ENCODE peak calls at places on chromosome 1, in eight cellular contexts. E is A549, Y is GM12878, G is SK-N-SH, X is GM23338, I is Panc1, Z is HCT116, U is K562. N is an unnamed sample. For H3K4me1, the result is how much of the 10 kb centered on the place peaks cover.

GRCh38 chr1:85578321-85579295 is 2.0 kb upstream of the CCN1 start:
- DNase-seq in E (no peak), Y (no peak), G (peak), X (peak), I (peak), Z (no peak), U (no peak), N (peak)

GRCh38 chr1:190179817-190180216 is 297.8 kb downstream of the BRINP3 start:
- DNase-seq in E (peak), Y (no peak), G (no peak), X (no peak), I (peak), Z (no peak), U (no peak), N (peak)

GRCh38 chr1:20389551-20389950 is 96.5 kb downstream of the CAMK2N1 start:
- DNase-seq in E (no peak), Y (no peak), G (no peak), X (no peak), I (no peak), Z (no peak), U (no peak), N (no peak)

GRCh38 chr1:41045740-41046139 is 24.2 kb upstream of the SLFNL1 start:
- DNase-seq in E (no peak), Y (no peak), G (no peak), X (no peak), I (no peak), Z (no peak), U (no peak), N (no peak)

GRCh38 chr1:78091215-78091813 is 45.5 kb downstream of the GIPC2 start:
- DNase-seq in E (no peak), Y (no peak), G (no peak), X (peak), I (no peak), Z (no peak), U (peak), N (no peak)

GRCh38 chr1:57137980-57138379 is 172.2 kb upstream of the C8B start:
- DNase-seq in E (no peak), Y (peak), G (no peak), X (no peak), I (no peak), Z (no peak), U (no peak), N (no peak)

GRCh38 chr1:90729484-90730246 is 12.6 kb upstream of the BARHL2 start:
- DNase-seq in E (no peak), Y (no peak), G (peak), X (peak), I (no peak), Z (no peak), U (peak), N (no peak)

GRCh38 chr1:71196685-71197084 is 115.8 kb upstream of the ZRANB2 start:
- DNase-seq in E (peak), Y (no peak), G (peak), X (peak), I (no peak), Z (no peak), U (no peak), N (no peak)

GRCh38 chr1:7400566-7400965 is 370.5 kb upstream of the VAMP3 start:
- DNase-seq in E (no peak), Y (no peak), G (no peak), X (no peak), I (no peak), Z (no peak), U (no peak), N (no peak)

GRCh38 chr1:248406721-248407692 is 4.2 kb downstream of the OR2T1 start:
- DNase-seq in E (no peak), Y (peak), G (no peak), X (no peak), I (no peak), Z (no peak), U (no peak), N (no peak)

GRCh38 chr1:193019442-193020026 is 39.6 kb downstream of the UCHL5 start:
- DNase-seq in E (peak), Y (no peak), G (peak), X (peak), I (peak), Z (peak), U (peak), N (peak)

GRCh38 chr1:205345761-205346160 is 11.0 kb downstream of the KLHDC8A start:
- DNase-seq in E (no peak), Y (no peak), G (no peak), X (no peak), I (no peak), Z (no peak), U (no peak), N (no peak)

GRCh38 chr1:18764362-18764761 is 95.1 kb downstream of the TAS1R2 start:
- DNase-seq in E (no peak), Y (no peak), G (no peak), X (no peak), I (no peak), Z (no peak), U (no peak), N (no peak)

GRCh38 chr1:205535866-205536758 is 31.6 kb downstream of the CDK18 start:
- DNase-seq in E (no peak), Y (no peak), G (peak), X (no peak), I (no peak), Z (no peak), U (no peak), N (no peak)

GRCh38 chr1:165828103-165828558 is 717 bp downstream of the UCK2 start:
- DNase-seq in E (peak), Y (no peak), G (peak), X (peak), I (no peak), Z (no peak), U (peak), N (peak)

GRCh38 chr1:115678141-115678540 is 36.4 kb downstream of the VANGL1 start:
- DNase-seq in E (no peak), Y (no peak), G (no peak), X (no peak), I (no peak), Z (no peak), U (no peak), N (no peak)

GRCh38 chr1:7069888-7070287 is 284.6 kb downstream of the CAMTA1 start:
- DNase-seq in E (no peak), Y (no peak), G (peak), X (peak), I (no peak), Z (no peak), U (no peak), N (no peak)

DNA sequence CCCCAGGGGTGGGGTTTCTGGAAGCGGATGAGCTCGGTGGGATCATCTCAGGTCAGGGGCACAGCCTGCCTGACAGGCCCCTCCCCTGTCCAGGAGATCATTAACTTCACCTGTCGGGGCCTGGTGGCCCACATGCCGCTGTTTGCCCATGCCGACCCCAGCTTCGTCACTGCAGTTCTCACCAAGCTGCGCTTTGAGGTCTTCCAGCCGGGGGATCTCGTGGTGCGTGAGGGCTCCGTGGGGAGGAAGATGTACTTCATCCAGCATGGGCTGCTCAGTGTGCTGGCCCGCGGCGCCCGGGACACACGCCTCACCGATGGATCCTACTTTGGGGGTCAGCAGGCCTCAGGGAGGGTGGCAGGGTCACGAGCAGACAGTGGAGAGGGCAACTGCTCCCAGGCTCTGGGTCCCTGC is 8.4 kb downstream of the HCN3 start:
- DNase-seq in E (no peak), Y (no peak), G (no peak), X (no peak), I (no peak), Z (no peak), U (no peak), N (no peak)
- H3K4me1 ChIP-seq in E (under half), Y (under half), G (under half), X (under half), I (under half), Z (under half), U (under half), N (under half)

DNA sequence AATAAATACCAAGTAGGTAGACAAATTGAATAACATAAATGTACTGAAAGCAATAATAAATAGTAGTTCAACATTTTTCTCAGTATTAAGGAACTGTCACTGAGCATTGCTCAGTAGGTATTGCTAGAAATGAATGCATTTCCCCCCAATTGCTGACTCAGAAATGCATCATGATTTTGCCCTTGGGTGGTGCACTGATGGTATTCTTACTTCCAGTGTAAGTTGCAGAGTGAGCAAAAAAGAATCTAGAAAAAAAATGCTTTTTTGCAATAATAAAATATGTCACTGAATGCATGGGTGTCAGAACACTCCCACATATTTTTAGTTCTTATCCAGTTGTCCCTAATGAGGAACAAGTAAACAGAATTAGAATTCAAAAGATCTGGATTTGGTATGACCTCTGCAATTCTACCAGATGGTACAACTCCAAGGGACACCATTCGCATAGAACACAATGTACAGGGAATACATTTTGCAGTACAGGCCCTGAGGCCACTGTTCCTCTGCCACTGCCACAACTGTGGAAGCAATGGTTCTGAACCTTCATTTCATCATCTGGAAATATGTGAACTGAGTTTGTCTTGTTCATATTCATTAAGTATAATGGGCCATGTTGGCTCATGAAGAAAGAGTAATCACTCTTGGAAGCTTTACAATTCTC is 78.0 kb downstream of the ATP6V1G3 start:
- DNase-seq in E (no peak), Y (no peak), G (no peak), X (no peak), I (no peak), Z (no peak), U (no peak), N (no peak)
- TF ChIP-seq REST in E (no peak), Y (no peak), G (no peak), X (no peak), I (no peak), Z (no peak), U (no peak), N (no peak)

DNA sequence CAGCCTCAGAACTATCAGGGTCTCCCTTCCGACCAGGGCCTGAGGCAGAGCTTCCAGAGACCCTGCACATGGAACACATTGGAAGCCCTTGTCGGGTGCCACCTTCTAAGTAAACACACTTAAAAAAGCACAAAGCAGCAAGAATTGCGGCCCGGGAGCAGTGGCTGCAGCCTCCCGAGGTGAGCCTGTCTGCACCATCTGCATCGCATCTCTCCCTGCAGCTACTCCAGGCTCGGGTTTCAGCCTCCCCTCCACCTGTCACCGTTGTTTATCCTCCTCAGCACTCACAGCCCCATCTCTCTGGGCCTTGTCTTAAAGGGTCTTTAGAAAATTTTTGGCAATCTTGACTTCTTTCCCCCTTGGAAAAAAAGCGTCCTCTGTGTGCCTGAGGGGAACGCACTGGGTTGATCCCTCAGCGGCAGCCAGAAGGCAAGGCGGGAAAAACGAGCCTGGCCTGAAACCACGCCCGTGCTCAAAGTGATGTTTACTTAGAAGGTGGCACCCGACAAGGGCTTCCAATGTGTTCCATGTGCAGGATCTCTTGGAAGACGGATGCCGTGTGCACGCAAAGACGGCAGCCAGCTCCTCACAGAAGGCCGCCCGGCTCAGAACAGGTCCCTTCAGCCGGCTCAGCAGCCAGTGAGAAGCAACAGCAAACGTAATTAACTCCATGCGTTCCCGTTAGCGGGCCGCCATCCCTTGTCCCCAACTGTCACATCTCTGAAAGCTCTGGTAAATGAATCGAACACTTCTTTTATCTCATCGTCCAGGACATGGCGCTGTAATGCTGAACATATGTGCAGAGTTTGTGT is 94.9 kb upstream of the ARHGEF16 start:
- DNase-seq in E (no peak), Y (no peak), G (peak), X (no peak), I (no peak), Z (no peak), U (no peak), N (no peak)
- H3K4me1 ChIP-seq in E (under half), Y (under half), G (under half), X (under half), I (under half), Z (under half), U (under half), N (under half)

GRCh38 chr1:23251812-23252211 is 34.5 kb upstream of the HTR1D start:
- DNase-seq in E (no peak), Y (no peak), G (no peak), X (no peak), I (no peak), Z (no peak), U (no peak), N (no peak)
- TF ChIP-seq REST in E (no peak), Y (no peak), G (no peak), X (no peak), I (no peak), Z (no peak), U (no peak), N (no peak)

DNA sequence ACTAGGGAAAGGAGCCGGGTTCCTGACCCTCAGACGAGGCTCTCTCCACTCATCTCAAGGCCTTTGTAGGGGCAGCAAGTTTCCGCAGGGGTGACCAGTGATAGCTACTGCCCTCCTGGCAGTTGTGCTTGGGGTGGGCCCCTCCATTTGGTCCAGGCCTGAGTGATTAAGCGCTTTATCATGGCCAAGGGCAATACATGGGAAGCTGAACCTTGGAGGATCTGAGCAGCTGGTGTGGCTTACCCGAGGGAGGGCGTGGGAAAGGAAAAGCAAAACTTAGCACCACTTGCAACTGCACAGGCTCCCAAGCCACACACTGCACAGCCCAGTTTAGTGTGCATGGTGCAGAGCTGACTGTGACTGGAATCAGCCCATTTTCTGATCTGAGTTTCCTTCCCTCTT is 47.8 kb downstream of the GADD45A start:
- DNase-seq in E (no peak), Y (peak), G (no peak), X (no peak), I (no peak), Z (no peak), U (no peak), N (no peak)
- H3K4me1 ChIP-seq in E (under half), Y (under half), G (under half), X (under half), I (under half), Z (under half), U (half or more), N (under half)

DNA sequence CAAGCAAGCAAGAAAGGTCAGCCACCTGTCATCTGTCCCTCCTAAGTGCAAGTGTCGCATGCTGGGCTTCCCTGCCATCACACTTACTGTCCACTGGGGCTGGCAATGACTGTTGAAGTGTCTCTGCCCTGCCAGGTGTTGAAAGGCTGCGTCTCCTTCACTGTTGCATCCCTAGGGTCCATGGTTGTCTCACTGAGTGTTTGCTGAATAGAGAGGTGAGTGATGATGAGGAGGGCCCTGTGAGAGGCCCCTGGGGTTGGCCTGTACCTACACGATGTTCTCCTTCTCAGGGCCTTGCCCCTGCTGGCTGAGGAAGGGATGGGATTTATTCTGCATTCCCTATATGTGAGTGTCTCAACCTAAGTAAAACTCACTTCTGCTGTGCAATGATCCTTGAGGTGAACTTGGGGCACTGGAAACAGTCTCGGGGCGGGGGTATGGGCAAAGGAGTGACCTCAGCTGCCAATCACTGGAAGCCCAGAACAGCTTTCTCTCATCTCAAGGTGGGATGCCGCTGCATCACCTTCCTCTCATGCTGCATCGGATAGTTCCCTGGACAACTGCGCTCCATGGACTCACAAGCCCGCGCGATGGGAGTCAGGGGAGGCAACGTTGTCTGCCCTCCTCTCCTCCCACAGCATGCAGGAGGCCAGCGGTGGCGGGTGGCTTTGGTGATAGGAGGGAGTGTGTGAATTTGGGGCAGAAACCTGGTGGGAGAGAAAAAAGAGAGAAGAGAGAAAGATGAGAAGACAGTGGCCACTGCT is 35.9 kb upstream of the SOX13 start:
- DNase-seq in E (no peak), Y (no peak), G (no peak), X (peak), I (no peak), Z (no peak), U (no peak), N (no peak)
- TF ChIP-seq REST in E (no peak), Y (no peak), G (no peak), X (no peak), I (no peak), Z (no peak), U (no peak), N (no peak)

GRCh38 chr1:172704003-172704402 is 45.1 kb downstream of the FASLG start:
- DNase-seq in E (no peak), Y (no peak), G (no peak), X (no peak), I (no peak), Z (no peak), U (no peak), N (no peak)

GRCh38 chr1:172699111-172699510 is 40.2 kb downstream of the FASLG start:
- DNase-seq in E (no peak), Y (peak), G (no peak), X (no peak), I (no peak), Z (no peak), U (no peak), N (no peak)

GRCh38 chr1:172697463-172698100 is 38.7 kb downstream of the FASLG start:
- DNase-seq in E (no peak), Y (no peak), G (no peak), X (no peak), I (no peak), Z (no peak), U (no peak), N (no peak)

GRCh38 chr1:172699695-172700094 is 40.8 kb downstream of the FASLG start:
- DNase-seq in E (no peak), Y (no peak), G (no peak), X (no peak), I (no peak), Z (no peak), U (no peak), N (no peak)

GRCh38 chr1:172698224-172698623 is 39.3 kb downstream of the FASLG start:
- DNase-seq in E (no peak), Y (no peak), G (no peak), X (no peak), I (no peak), Z (no peak), U (no peak), N (no peak)
- H3K4me1 ChIP-seq in E (under half), Y (under half), G (under half), X (under half), I (under half), Z (under half), U (under half), N (under half)

N was measured in HepG2.